ENCODE peak calls at places on chromosome 1, in five cellular contexts. One of them, this sample, is unnamed.

GRCh38 chr1:204263240-204263848 is 49.6 kb upstream of the GOLT1A start:
- DNase-seq in HepG2: no peak
- DNase-seq in GM12878: no peak
- DNase-seq in HEK293T: no peak
- DNase-seq in H1: no peak
- DNase-seq in this sample: no peak

GRCh38 chr1:116334015-116334547 is 39.0 kb upstream of the ATP1A1 start:
- DNase-seq in HEK293T: no peak
- DNase-seq in H1: no peak
- DNase-seq in HepG2: peak
- DNase-seq in GM12878: no peak
- DNase-seq in this sample: no peak

GRCh38 chr1:29711582-29712274 is 475.4 kb downstream of the PTPRU start:
- DNase-seq in GM12878: peak
- DNase-seq in H1: no peak
- DNase-seq in HEK293T: no peak
- DNase-seq in HepG2: no peak
- DNase-seq in this sample: no peak

GRCh38 chr1:96723372-96723771 is 1.8 kb downstream of the PTBP2 start:
- DNase-seq in HepG2: no peak
- DNase-seq in H1: no peak
- DNase-seq in HEK293T: no peak
- DNase-seq in GM12878: no peak
- DNase-seq in this sample: no peak

GRCh38 chr1:44326066-44326701 is 28.9 kb downstream of the ERI3 start:
- DNase-seq in H1: no peak
- DNase-seq in HepG2: no peak
- DNase-seq in HEK293T: no peak
- DNase-seq in GM12878: no peak
- DNase-seq in this sample: no peak

GRCh38 chr1:160308451-160309182 is 23.7 kb upstream of the PEX19 start:
- DNase-seq in GM12878: no peak
- DNase-seq in H1: no peak
- DNase-seq in HEK293T: no peak
- DNase-seq in HepG2: no peak
- DNase-seq in this sample: no peak

GRCh38 chr1:204319462-204319861 is 40.3 kb downstream of the PLEKHA6 start:
- DNase-seq in GM12878: no peak
- DNase-seq in H1: no peak
- DNase-seq in HepG2: no peak
- DNase-seq in HEK293T: no peak
- DNase-seq in this sample: no peak

GRCh38 chr1:58515794-58516401 is 30.6 kb downstream of the OMA1 start:
- DNase-seq in HEK293T: peak
- DNase-seq in HepG2: peak
- DNase-seq in H1: no peak
- DNase-seq in GM12878: peak
- DNase-seq in this sample: peak

GRCh38 chr1:61851849-61852692 is 109.8 kb downstream of the PATJ start:
- DNase-seq in H1: no peak
- DNase-seq in HEK293T: peak
- DNase-seq in GM12878: no peak
- DNase-seq in HepG2: peak
- DNase-seq in this sample: peak

DNA sequence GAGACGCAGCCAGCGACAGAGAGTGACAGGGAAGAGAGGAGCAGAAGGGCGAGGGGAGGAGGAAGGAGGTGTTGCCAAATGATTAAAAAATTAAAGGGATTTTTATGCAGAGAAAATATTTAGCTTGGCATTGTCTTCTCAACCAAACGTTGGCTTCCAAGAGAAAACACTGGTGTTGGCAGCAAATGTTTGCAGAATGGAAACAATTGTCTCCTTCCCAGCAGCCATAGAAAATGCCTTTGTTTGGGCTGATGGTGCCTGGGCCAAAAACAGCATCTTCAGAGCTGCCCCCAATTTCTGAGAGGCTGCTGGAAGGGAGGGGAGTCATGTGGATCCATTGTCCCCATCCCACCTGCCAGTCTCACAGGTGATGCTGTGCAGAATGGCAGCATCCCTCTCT is 29.7 kb upstream of the GRIK3 start:
- DNase-seq in H1: no peak
- DNase-seq in HEK293T: no peak
- DNase-seq in GM12878: no peak
- DNase-seq in HepG2: no peak
- DNase-seq in this sample: no peak
- TF ChIP-seq SUZ12 in H1: no peak
- TF ChIP-seq SUZ12 in HEK293T: no peak
- TF ChIP-seq SUZ12 in GM12878: no peak
- TF ChIP-seq SUZ12 in HepG2: no peak
- TF ChIP-seq SUZ12 in this sample: no peak

DNA sequence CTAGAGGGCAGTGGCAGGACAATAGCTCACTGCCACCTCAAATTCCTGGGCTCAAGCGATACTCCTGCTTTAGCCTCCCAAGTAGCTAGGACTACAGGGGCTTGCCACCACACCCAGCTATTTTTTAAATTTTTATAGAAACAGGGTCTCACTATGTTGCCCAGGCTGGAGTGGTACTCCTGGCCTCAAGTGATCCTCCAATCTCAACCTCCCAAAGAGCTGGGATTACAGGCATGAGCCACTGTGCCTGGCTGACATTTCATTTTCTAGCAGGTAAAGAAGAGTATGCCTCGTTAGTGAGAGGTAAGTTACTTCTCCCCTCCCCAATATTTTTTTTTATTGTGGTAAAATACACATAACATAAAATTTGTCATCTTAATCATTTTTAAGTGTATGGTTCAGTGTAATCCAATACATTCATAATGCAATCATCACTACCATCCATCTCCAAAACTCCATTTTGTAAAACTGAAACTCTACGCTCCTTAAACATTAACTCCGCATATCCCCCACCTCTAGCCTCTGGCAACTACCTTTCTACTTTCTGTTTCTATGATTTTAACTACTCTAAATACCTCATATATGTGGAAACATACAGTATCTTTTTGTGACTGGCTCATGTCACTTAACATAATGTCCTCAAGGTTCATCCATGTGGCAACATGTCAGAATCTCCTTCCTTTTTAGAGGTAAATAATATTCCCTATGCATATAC is 22.4 kb downstream of the ZZZ3 start:
- DNase-seq in HEK293T: no peak
- DNase-seq in GM12878: no peak
- DNase-seq in H1: no peak
- DNase-seq in HepG2: no peak
- DNase-seq in this sample: no peak
- TF ChIP-seq SUZ12 in HEK293T: no peak
- TF ChIP-seq SUZ12 in GM12878: no peak
- TF ChIP-seq SUZ12 in H1: no peak
- TF ChIP-seq SUZ12 in HepG2: no peak
- TF ChIP-seq SUZ12 in this sample: no peak

DNA sequence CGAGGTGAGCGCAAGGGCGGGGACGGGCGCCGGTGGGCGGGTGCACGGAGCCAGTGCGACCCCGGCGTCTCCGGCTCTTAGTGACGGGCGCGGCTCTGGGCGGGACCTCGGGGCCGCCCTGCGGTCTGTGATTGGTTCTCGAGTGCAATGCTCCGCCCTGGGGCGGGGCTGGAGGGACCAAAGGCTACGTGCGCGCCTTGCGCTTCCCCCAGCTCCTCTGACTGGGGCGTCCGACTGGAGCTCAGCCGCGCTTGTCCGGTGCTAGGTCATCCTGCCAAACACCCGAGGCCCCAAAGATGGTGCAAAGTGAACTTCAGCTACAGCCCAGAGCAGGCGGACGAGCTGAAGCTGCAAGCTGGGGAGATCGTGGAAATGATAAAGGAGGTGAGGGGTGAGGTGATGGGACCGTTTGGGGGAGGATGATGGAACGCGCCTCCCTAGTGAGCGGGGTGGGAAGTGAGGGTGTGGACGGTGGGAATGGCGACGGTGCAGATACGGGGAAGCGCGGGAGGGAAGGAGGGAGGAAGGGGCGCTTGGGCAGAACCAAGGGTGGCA is 811 bp downstream of the SH3D21 start:
- DNase-seq in GM12878: peak
- DNase-seq in H1: peak
- DNase-seq in HepG2: peak
- DNase-seq in HEK293T: peak
- DNase-seq in this sample: peak
- TF ChIP-seq SUZ12 in GM12878: no peak
- TF ChIP-seq SUZ12 in H1: no peak
- TF ChIP-seq SUZ12 in HepG2: no peak
- TF ChIP-seq SUZ12 in HEK293T: no peak
- TF ChIP-seq SUZ12 in this sample: no peak

GRCh38 chr1:3067671-3068399 is 1.2 kb upstream of the PRDM16 start:
- DNase-seq in GM12878: no peak
- DNase-seq in HEK293T: no peak
- DNase-seq in H1: peak
- DNase-seq in HepG2: no peak
- DNase-seq in this sample: no peak
- TF ChIP-seq SUZ12 in GM12878: no peak
- TF ChIP-seq SUZ12 in HEK293T: no peak
- TF ChIP-seq SUZ12 in H1: peak
- TF ChIP-seq SUZ12 in HepG2: no peak
- TF ChIP-seq SUZ12 in this sample: no peak

GRCh38 chr1:205943245-205943644 is at the start of gene SLC26A9:
- DNase-seq in HEK293T: no peak
- DNase-seq in HepG2: no peak
- DNase-seq in GM12878: no peak
- DNase-seq in H1: no peak
- DNase-seq in this sample: no peak
- TF ChIP-seq SUZ12 in HEK293T: no peak
- TF ChIP-seq SUZ12 in HepG2: no peak
- TF ChIP-seq SUZ12 in GM12878: no peak
- TF ChIP-seq SUZ12 in H1: no peak
- TF ChIP-seq SUZ12 in this sample: no peak

This sample was measured in NT2/D1.